ENCODE peak calls at places on chromosomes 1 and 21, in ten cellular contexts. U is cardiac fibroblast, B is HTR-8/SVneo, W is fibroblast of pulmonary artery, O is type B pancreatic cell, K is left cardiac atrium, T is AG10803, R is iris pigment epithelial cell, M is AG09319, V is T1000. N is an unnamed sample.

GRCh38 chr1:200296091-200296661 is 113.7 kb downstream of the ZNF281 start:
- DNase-seq in U (no peak), B (no peak), W (no peak), O (no peak), K (no peak), T (peak), R (no peak), M (peak), V (no peak), N (no peak)

GRCh38 chr21:38639782-38640750 is 141.8 kb upstream of the ERG start:
- DNase-seq in U (no peak), B (no peak), W (no peak), O (no peak), K (no peak), T (no peak), R (no peak), M (no peak), V (no peak), N (no peak)

GRCh38 chr1:9500756-9501754 is 38.2 kb upstream of the SLC25A33 start:
- DNase-seq in U (no peak), B (no peak), W (no peak), O (no peak), K (no peak), T (no peak), R (no peak), M (no peak), V (no peak), N (no peak)

GRCh38 chr1:116165572-116165971 is 54.4 kb downstream of the MAB21L3 start:
- DNase-seq in U (no peak), B (no peak), W (no peak), O (no peak), K (peak), T (no peak), R (no peak), M (no peak), V (no peak), N (no peak)

GRCh38 chr1:206497774-206498173 is 9.6 kb upstream of the RASSF5 start:
- DNase-seq in U (no peak), B (no peak), W (no peak), O (no peak), K (no peak), T (peak), R (no peak), M (no peak), V (no peak), N (no peak)

GRCh38 chr1:232511172-232511571 is 118.8 kb downstream of the SIPA1L2 start:
- DNase-seq in U (no peak), B (no peak), W (peak), O (no peak), K (no peak), T (peak), R (no peak), M (no peak), V (no peak), N (no peak)

GRCh38 chr1:115748396-115749130 is 20.0 kb downstream of the CASQ2 start:
- DNase-seq in U (peak), B (no peak), W (peak), O (no peak), K (no peak), T (peak), R (peak), M (no peak), V (no peak), N (no peak)

GRCh38 chr21:44450402-44450801 is 4.9 kb upstream of the LRRC3 start:
- DNase-seq in U (no peak), B (no peak), W (no peak), O (no peak), K (no peak), T (no peak), R (no peak), M (no peak), V (no peak), N (peak)

GRCh38 chr1:18632711-18633427 is 2.2 kb downstream of the PAX7 start:
- DNase-seq in U (no peak), B (no peak), W (no peak), O (no peak), K (no peak), T (no peak), R (no peak), M (no peak), V (no peak), N (no peak)

GRCh38 chr1:3096360-3096759 is 27.4 kb downstream of the PRDM16 start:
- DNase-seq in U (no peak), B (no peak), W (no peak), O (no peak), K (no peak), T (no peak), R (no peak), M (no peak), V (no peak), N (no peak)

N was measured in mesenteric fat pad.